ENCODE peak calls at places on chromosomes 4 and X, in nine cellular contexts. G is non-pigmented ciliary epithelial cell; O is HAP-1; N is stimulated activated CD4-positive, alpha-beta T cell treated with anti-CD3 and anti-CD28 coated beads, Interleukin-15, amount 100 ng/mL, for 24 hours; H is fibroblast of lung; R is activated T-helper 1 cell treated with anti-CD3 and anti-CD28 coated beads, Interleukin-2, amount 50 U/mL, for 16 hours; E is cardiac muscle cell; Y is renal cortical epithelial cell; T is HFF-Myc. J is an unnamed sample.

GRCh38 chrX:122582280-122582679 is 601.8 kb upstream of the GRIA3 start:
- DNase-seq in G (no peak), O (no peak), N (no peak), H (no peak), R (no peak), E (no peak), Y (peak), T (no peak), J (peak)

GRCh38 chrX:42432552-42432951 is 345.4 kb downstream of the PPP1R2C start:
- DNase-seq in G (no peak), O (no peak), N (no peak), H (no peak), R (no peak), E (no peak), Y (no peak), T (no peak), J (no peak)

GRCh38 chrX:39984191-39984956 is 113.4 kb downstream of the BCOR start:
- DNase-seq in G (peak), O (no peak), N (no peak), H (peak), R (no peak), E (no peak), Y (no peak), T (no peak), J (no peak)

GRCh38 chr4:96691496-96691895 is 851.6 kb downstream of the PDHA2 start:
- DNase-seq in G (no peak), O (no peak), N (no peak), H (no peak), R (no peak), E (no peak), Y (no peak), T (no peak), J (no peak)

GRCh38 chrX:130995351-130995967 is 62.7 kb upstream of the ARHGAP36 start:
- DNase-seq in G (no peak), O (no peak), N (no peak), H (no peak), R (no peak), E (peak), Y (no peak), T (no peak), J (no peak)

GRCh38 chrX:13285229-13285628 is 34.6 kb downstream of the ATXN3L start:
- DNase-seq in G (no peak), O (no peak), N (no peak), H (no peak), R (no peak), E (no peak), Y (no peak), T (no peak), J (peak)

GRCh38 chr4:182227611-182228010 is 15.6 kb upstream of the TENM3 start:
- DNase-seq in G (no peak), O (no peak), N (no peak), H (no peak), R (no peak), E (no peak), Y (no peak), T (no peak), J (no peak)

GRCh38 chr4:76704133-76704881 is 193.6 kb downstream of the SOWAHB start:
- DNase-seq in G (no peak), O (no peak), N (no peak), H (peak), R (no peak), E (no peak), Y (peak), T (no peak), J (peak)

GRCh38 chrX:68417651-68418050 is 15.6 kb downstream of the OPHN1 start:
- DNase-seq in G (no peak), O (no peak), N (no peak), H (no peak), R (no peak), E (no peak), Y (no peak), T (no peak), J (no peak)

GRCh38 chrX:46626566-46626965 is 53.0 kb downstream of the CHST7 start:
- DNase-seq in G (no peak), O (no peak), N (peak), H (no peak), R (no peak), E (no peak), Y (no peak), T (no peak), J (no peak)

GRCh38 chr4:4694296-4694772 is 152.5 kb upstream of the STX18 start:
- DNase-seq in G (no peak), O (peak), N (no peak), H (peak), R (no peak), E (peak), Y (peak), T (no peak), J (peak)

GRCh38 chr4:180234730-180235129 is 2008.5 kb upstream of the TENM3 start:
- DNase-seq in G (no peak), O (no peak), N (no peak), H (no peak), R (no peak), E (peak), Y (no peak), T (no peak), J (no peak)

GRCh38 chrX:151384807-151385206 is 12.2 kb upstream of the VMA21 start:
- DNase-seq in G (no peak), O (no peak), N (no peak), H (no peak), R (no peak), E (no peak), Y (no peak), T (no peak), J (no peak)

GRCh38 chr4:866761-867390 is 40.9 kb upstream of the CPLX1 start:
- DNase-seq in G (no peak), O (no peak), N (peak), H (peak), R (no peak), E (no peak), Y (no peak), T (no peak), J (peak)

GRCh38 chrX:134679644-134680043 is 21.4 kb upstream of the PLAC1 start:
- DNase-seq in G (no peak), O (no peak), N (no peak), H (no peak), R (no peak), E (no peak), Y (no peak), T (no peak), J (no peak)

GRCh38 chrX:39398973-39399268 is 597.7 kb downstream of the MID1IP1 start:
- DNase-seq in G (no peak), O (no peak), N (no peak), H (no peak), R (no peak), E (no peak), Y (no peak), T (no peak), J (no peak)

GRCh38 chrX:83419030-83419792 is 88.9 kb upstream of the POU3F4 start:
- DNase-seq in G (no peak), O (no peak), N (no peak), H (no peak), R (no peak), E (no peak), Y (no peak), T (no peak), J (no peak)

GRCh38 chr4:8728536-8729407 is 136.2 kb downstream of the CPZ start:
- DNase-seq in G (no peak), O (peak), N (no peak), H (no peak), R (no peak), E (no peak), Y (no peak), T (no peak), J (no peak)

GRCh38 chr4:53705972-53706371 is 114.7 kb upstream of the LNX1 start:
- DNase-seq in G (no peak), O (no peak), N (no peak), H (no peak), R (no peak), E (no peak), Y (no peak), T (no peak), J (no peak)

GRCh38 chr4:103075435-103075893 is 1.1 kb downstream of the SLC9B2 start:
- DNase-seq in G (no peak), O (no peak), N (no peak), H (peak), R (no peak), E (no peak), Y (peak), T (no peak), J (peak)

GRCh38 chrX:65451663-65452062 is 82.9 kb downstream of the LAS1L start:
- DNase-seq in G (peak), O (peak), N (peak), H (peak), R (no peak), E (peak), Y (peak), T (no peak), J (peak)

GRCh38 chr4:8364141-8364540 is 76.4 kb downstream of the ACOX3 start:
- DNase-seq in G (no peak), O (no peak), N (no peak), H (no peak), R (no peak), E (no peak), Y (no peak), T (no peak), J (no peak)

GRCh38 chr4:56979674-56980073 is 978 bp downstream of the POLR2B start:
- DNase-seq in G (no peak), O (peak), N (peak), H (no peak), R (peak), E (peak), Y (peak), T (no peak), J (peak)

GRCh38 chrX:13188731-13189309 is 131.0 kb downstream of the ATXN3L start:
- DNase-seq in G (no peak), O (no peak), N (no peak), H (peak), R (no peak), E (no peak), Y (no peak), T (no peak), J (no peak)

GRCh38 chrX:39309018-39309620 is 507.9 kb downstream of the MID1IP1 start:
- DNase-seq in G (peak), O (no peak), N (peak), H (peak), R (peak), E (no peak), Y (peak), T (peak), J (peak)